ENCODE peak calls at places on chromosome 18, in five cellular contexts. H is SK-MEL-5, Q is foreskin fibroblast, K is A172, P is H1. M is an unnamed sample.
A peak's percentile ranks its signal among the peaks of the same experiment; 100 is the strongest.

GRCh38 chr18:3081558-3081957 is 68.6 kb upstream of the LPIN2 start:
- DNase-seq in P (no peak), Q (no peak), K (no peak), H (no peak), M (no peak)

GRCh38 chr18:11324510-11324909 is 175.1 kb upstream of the PIEZO2 start:
- DNase-seq in H (no peak), Q (peak; percentile 37), K (no peak), P (no peak), M (no peak)

GRCh38 chr18:31643003-31643402 is 41.4 kb downstream of the B4GALT6 start:
- DNase-seq in K (no peak), Q (peak; percentile 7), H (no peak), P (no peak), M (no peak)

GRCh38 chr18:22683786-22684185 is 249.3 kb upstream of the RBBP8 start:
- DNase-seq in K (no peak), H (no peak), Q (no peak), P (no peak), M (no peak)

GRCh38 chr18:2715990-2716389 is 60.5 kb downstream of the SMCHD1 start:
- DNase-seq in Q (peak; percentile 11), K (no peak), H (no peak), P (no peak), M (no peak)

GRCh38 chr18:63970803-63971191 is 916 bp downstream of the SERPINB8 start:
- DNase-seq in K (peak; percentile 26), P (peak; percentile 67), H (peak; percentile 9), Q (peak; percentile 69), M (no peak)

GRCh38 chr18:24818069-24818395 is 357.6 kb downstream of the HRH4 start:
- DNase-seq in Q (no peak), K (no peak), P (no peak), H (no peak), M (no peak)

GRCh38 chr18:71398530-71398929 is 1109.7 kb downstream of the SOCS6 start:
- DNase-seq in H (peak; percentile 75), K (no peak), P (peak; percentile 52), Q (peak; percentile 2), M (no peak)

GRCh38 chr18:42950732-42951131 is 164.8 kb downstream of the RIT2 start:
- DNase-seq in Q (no peak), P (no peak), K (no peak), H (no peak), M (no peak)

GRCh38 chr18:63949068-63949737 is at the start of gene HMSD:
- DNase-seq in Q (peak; percentile 58), P (peak; percentile 83), H (no peak), K (peak; percentile 8), M (no peak)

GRCh38 chr18:3046216-3046808 is 33.4 kb upstream of the LPIN2 start:
- DNase-seq in K (no peak), Q (no peak), P (no peak), H (no peak), M (no peak)

GRCh38 chr18:75360941-75361340 is 66.6 kb downstream of the SMIM21 start:
- DNase-seq in H (no peak), K (no peak), Q (no peak), P (no peak), M (no peak)

GRCh38 chr18:58272779-58273500 is 228.9 kb downstream of the NEDD4L start:
- DNase-seq in P (no peak), Q (no peak), H (no peak), K (no peak), M (no peak)

GRCh38 chr18:67597759-67598158 is 81.2 kb upstream of the DSEL start:
- DNase-seq in P (no peak), Q (peak; percentile 12), K (no peak), H (no peak), M (no peak)

GRCh38 chr18:76941284-76941683 is 118.9 kb downstream of the ZNF236 start:
- DNase-seq in Q (no peak), P (no peak), K (no peak), H (no peak), M (no peak)

GRCh38 chr18:60200558-60200957 is 172.0 kb downstream of the MC4R start:
- DNase-seq in H (no peak), P (no peak), Q (no peak), K (no peak), M (no peak)

GRCh38 chr18:27599202-27599829 is 414.2 kb upstream of the CHST9 start:
- DNase-seq in K (peak; percentile 33), H (peak; percentile 56), P (peak; percentile 68), Q (peak; percentile 56), M (peak; percentile 10)

GRCh38 chr18:39523281-39523680 is 1957.7 kb upstream of the CELF4 start:
- DNase-seq in H (no peak), K (peak; percentile 88), P (no peak), Q (peak; percentile 78), M (peak; percentile 17)

GRCh38 chr18:3931542-3932112 is 481.7 kb downstream of the TGIF1 start:
- DNase-seq in Q (no peak), H (no peak), K (peak; percentile 4), P (no peak), M (no peak)